ENCODE peak calls at places on chromosome X, in ten cellular contexts. One of them, this sample, is unnamed.

GRCh38 chrX:69072486-69073006 is 92.7 kb downstream of the PJA1 start:
- DNase-seq in T-helper 1 cell: no peak
- DNase-seq in GM10248: no peak
- DNase-seq in pulmonary artery endothelial cell: no peak
- DNase-seq in stimulated activated CD8-positive, alpha-beta memory T cell treated with anti-CD3 and anti-CD28 coated beads, Interleukin-7, amount 100 ng/mL, for 1 hour: no peak
- DNase-seq in testis: no peak
- DNase-seq in tibial nerve: no peak
- DNase-seq in cardiac muscle cell: no peak
- DNase-seq in HT1080: no peak
- DNase-seq in naive thymus-derived CD8-positive, alpha-beta T cell: no peak
- DNase-seq in this sample: no peak

GRCh38 chrX:11757397-11757728 is 674 bp upstream of the MSL3 start:
- DNase-seq in T-helper 1 cell: peak; percentile 19
- DNase-seq in GM10248: no peak
- DNase-seq in pulmonary artery endothelial cell: no peak
- DNase-seq in stimulated activated CD8-positive, alpha-beta memory T cell treated with anti-CD3 and anti-CD28 coated beads, Interleukin-7, amount 100 ng/mL, for 1 hour: no peak
- DNase-seq in testis: no peak
- DNase-seq in tibial nerve: no peak
- DNase-seq in cardiac muscle cell: no peak
- DNase-seq in HT1080: no peak
- DNase-seq in naive thymus-derived CD8-positive, alpha-beta T cell: peak; percentile 59
- DNase-seq in this sample: no peak

GRCh38 chrX:47595701-47596655 is 13.7 kb downstream of the TIMP1 start:
- DNase-seq in T-helper 1 cell: no peak
- DNase-seq in GM10248: no peak
- DNase-seq in pulmonary artery endothelial cell: no peak
- DNase-seq in stimulated activated CD8-positive, alpha-beta memory T cell treated with anti-CD3 and anti-CD28 coated beads, Interleukin-7, amount 100 ng/mL, for 1 hour: no peak
- DNase-seq in testis: peak; percentile 33
- DNase-seq in tibial nerve: no peak
- DNase-seq in cardiac muscle cell: no peak
- DNase-seq in HT1080: no peak
- DNase-seq in naive thymus-derived CD8-positive, alpha-beta T cell: no peak
- DNase-seq in this sample: no peak

GRCh38 chrX:118884552-118885138 is 61.0 kb downstream of the ZCCHC12 start:
- DNase-seq in T-helper 1 cell: no peak
- DNase-seq in GM10248: no peak
- DNase-seq in pulmonary artery endothelial cell: no peak
- DNase-seq in stimulated activated CD8-positive, alpha-beta memory T cell treated with anti-CD3 and anti-CD28 coated beads, Interleukin-7, amount 100 ng/mL, for 1 hour: no peak
- DNase-seq in testis: no peak
- DNase-seq in tibial nerve: no peak
- DNase-seq in cardiac muscle cell: no peak
- DNase-seq in HT1080: no peak
- DNase-seq in naive thymus-derived CD8-positive, alpha-beta T cell: no peak
- DNase-seq in this sample: no peak

GRCh38 chrX:19543951-19544359 is 28.6 kb upstream of the MAP3K15 start:
- DNase-seq in T-helper 1 cell: no peak
- DNase-seq in GM10248: no peak
- DNase-seq in pulmonary artery endothelial cell: no peak
- DNase-seq in stimulated activated CD8-positive, alpha-beta memory T cell treated with anti-CD3 and anti-CD28 coated beads, Interleukin-7, amount 100 ng/mL, for 1 hour: no peak
- DNase-seq in testis: no peak
- DNase-seq in tibial nerve: no peak
- DNase-seq in cardiac muscle cell: no peak
- DNase-seq in HT1080: no peak
- DNase-seq in naive thymus-derived CD8-positive, alpha-beta T cell: no peak
- DNase-seq in this sample: no peak

GRCh38 chrX:50691820-50692219 is 122.2 kb downstream of the SHROOM4 start:
- DNase-seq in T-helper 1 cell: no peak
- DNase-seq in GM10248: peak; percentile 34
- DNase-seq in pulmonary artery endothelial cell: no peak
- DNase-seq in stimulated activated CD8-positive, alpha-beta memory T cell treated with anti-CD3 and anti-CD28 coated beads, Interleukin-7, amount 100 ng/mL, for 1 hour: no peak
- DNase-seq in testis: peak; percentile 14
- DNase-seq in tibial nerve: no peak
- DNase-seq in cardiac muscle cell: peak; percentile 57
- DNase-seq in HT1080: peak; percentile 29
- DNase-seq in naive thymus-derived CD8-positive, alpha-beta T cell: no peak
- DNase-seq in this sample: peak; percentile 46

GRCh38 chrX:47420264-47420663 is 49.9 kb downstream of the ZNF157 start:
- DNase-seq in T-helper 1 cell: no peak
- DNase-seq in GM10248: no peak
- DNase-seq in pulmonary artery endothelial cell: no peak
- DNase-seq in stimulated activated CD8-positive, alpha-beta memory T cell treated with anti-CD3 and anti-CD28 coated beads, Interleukin-7, amount 100 ng/mL, for 1 hour: no peak
- DNase-seq in testis: no peak
- DNase-seq in tibial nerve: no peak
- DNase-seq in cardiac muscle cell: no peak
- DNase-seq in HT1080: no peak
- DNase-seq in naive thymus-derived CD8-positive, alpha-beta T cell: no peak
- DNase-seq in this sample: no peak

GRCh38 chrX:123835661-123836371 is 24.0 kb upstream of the XIAP start:
- DNase-seq in T-helper 1 cell: no peak
- DNase-seq in GM10248: no peak
- DNase-seq in pulmonary artery endothelial cell: no peak
- DNase-seq in stimulated activated CD8-positive, alpha-beta memory T cell treated with anti-CD3 and anti-CD28 coated beads, Interleukin-7, amount 100 ng/mL, for 1 hour: no peak
- DNase-seq in testis: no peak
- DNase-seq in tibial nerve: no peak
- DNase-seq in cardiac muscle cell: no peak
- DNase-seq in HT1080: peak; percentile 88
- DNase-seq in naive thymus-derived CD8-positive, alpha-beta T cell: no peak
- DNase-seq in this sample: peak; percentile 36

GRCh38 chrX:14027031-14027430 is 2.7 kb downstream of the GEMIN8 start:
- DNase-seq in T-helper 1 cell: no peak
- DNase-seq in GM10248: no peak
- DNase-seq in pulmonary artery endothelial cell: no peak
- DNase-seq in stimulated activated CD8-positive, alpha-beta memory T cell treated with anti-CD3 and anti-CD28 coated beads, Interleukin-7, amount 100 ng/mL, for 1 hour: no peak
- DNase-seq in testis: peak; percentile 15
- DNase-seq in tibial nerve: no peak
- DNase-seq in cardiac muscle cell: no peak
- DNase-seq in HT1080: peak; percentile 90
- DNase-seq in naive thymus-derived CD8-positive, alpha-beta T cell: no peak
- DNase-seq in this sample: no peak

GRCh38 chrX:50615570-50616158 is 145.0 kb upstream of the DGKK start:
- DNase-seq in T-helper 1 cell: no peak
- DNase-seq in GM10248: no peak
- DNase-seq in pulmonary artery endothelial cell: no peak
- DNase-seq in stimulated activated CD8-positive, alpha-beta memory T cell treated with anti-CD3 and anti-CD28 coated beads, Interleukin-7, amount 100 ng/mL, for 1 hour: no peak
- DNase-seq in testis: no peak
- DNase-seq in tibial nerve: no peak
- DNase-seq in cardiac muscle cell: no peak
- DNase-seq in HT1080: no peak
- DNase-seq in naive thymus-derived CD8-positive, alpha-beta T cell: no peak
- DNase-seq in this sample: no peak

GRCh38 chrX:7060444-7060843 is 87.1 kb upstream of the STS start:
- DNase-seq in T-helper 1 cell: no peak
- DNase-seq in GM10248: no peak
- DNase-seq in pulmonary artery endothelial cell: no peak
- DNase-seq in stimulated activated CD8-positive, alpha-beta memory T cell treated with anti-CD3 and anti-CD28 coated beads, Interleukin-7, amount 100 ng/mL, for 1 hour: no peak
- DNase-seq in testis: no peak
- DNase-seq in tibial nerve: no peak
- DNase-seq in cardiac muscle cell: no peak
- DNase-seq in HT1080: no peak
- DNase-seq in naive thymus-derived CD8-positive, alpha-beta T cell: no peak
- DNase-seq in this sample: no peak

GRCh38 chrX:96611619-96612362 is 72.9 kb upstream of the DIAPH2 start:
- DNase-seq in T-helper 1 cell: no peak
- DNase-seq in GM10248: no peak
- DNase-seq in pulmonary artery endothelial cell: no peak
- DNase-seq in stimulated activated CD8-positive, alpha-beta memory T cell treated with anti-CD3 and anti-CD28 coated beads, Interleukin-7, amount 100 ng/mL, for 1 hour: no peak
- DNase-seq in testis: no peak
- DNase-seq in tibial nerve: no peak
- DNase-seq in cardiac muscle cell: no peak
- DNase-seq in HT1080: no peak
- DNase-seq in naive thymus-derived CD8-positive, alpha-beta T cell: no peak
- DNase-seq in this sample: no peak

GRCh38 chrX:153061732-153062131 is 5.5 kb downstream of the PNMA3 start:
- DNase-seq in T-helper 1 cell: no peak
- DNase-seq in GM10248: no peak
- DNase-seq in pulmonary artery endothelial cell: no peak
- DNase-seq in stimulated activated CD8-positive, alpha-beta memory T cell treated with anti-CD3 and anti-CD28 coated beads, Interleukin-7, amount 100 ng/mL, for 1 hour: no peak
- DNase-seq in testis: no peak
- DNase-seq in tibial nerve: no peak
- DNase-seq in cardiac muscle cell: no peak
- DNase-seq in HT1080: peak; percentile 36
- DNase-seq in naive thymus-derived CD8-positive, alpha-beta T cell: no peak
- DNase-seq in this sample: no peak

GRCh38 chrX:151082077-151082948 is 94.1 kb upstream of the GPR50 start:
- DNase-seq in T-helper 1 cell: peak; percentile 26
- DNase-seq in GM10248: peak; percentile 76
- DNase-seq in pulmonary artery endothelial cell: no peak
- DNase-seq in stimulated activated CD8-positive, alpha-beta memory T cell treated with anti-CD3 and anti-CD28 coated beads, Interleukin-7, amount 100 ng/mL, for 1 hour: peak; percentile 26
- DNase-seq in testis: peak; percentile 79
- DNase-seq in tibial nerve: peak; percentile 39
- DNase-seq in cardiac muscle cell: peak; percentile 76
- DNase-seq in HT1080: peak; percentile 32
- DNase-seq in naive thymus-derived CD8-positive, alpha-beta T cell: peak; percentile 68
- DNase-seq in this sample: peak; percentile 43

GRCh38 chrX:153727108-153727931 is 2.7 kb downstream of the ABCD1 start:
- DNase-seq in T-helper 1 cell: no peak
- DNase-seq in GM10248: no peak
- DNase-seq in pulmonary artery endothelial cell: no peak
- DNase-seq in stimulated activated CD8-positive, alpha-beta memory T cell treated with anti-CD3 and anti-CD28 coated beads, Interleukin-7, amount 100 ng/mL, for 1 hour: no peak
- DNase-seq in testis: peak; percentile 67
- DNase-seq in tibial nerve: peak; percentile 17
- DNase-seq in cardiac muscle cell: no peak
- DNase-seq in HT1080: no peak
- DNase-seq in naive thymus-derived CD8-positive, alpha-beta T cell: no peak
- DNase-seq in this sample: no peak

GRCh38 chrX:66635360-66635759 is 3.5 kb downstream of the EDA2R start:
- DNase-seq in T-helper 1 cell: no peak
- DNase-seq in GM10248: no peak
- DNase-seq in pulmonary artery endothelial cell: peak; percentile 33
- DNase-seq in stimulated activated CD8-positive, alpha-beta memory T cell treated with anti-CD3 and anti-CD28 coated beads, Interleukin-7, amount 100 ng/mL, for 1 hour: no peak
- DNase-seq in testis: no peak
- DNase-seq in tibial nerve: no peak
- DNase-seq in cardiac muscle cell: no peak
- DNase-seq in HT1080: peak; percentile 86
- DNase-seq in naive thymus-derived CD8-positive, alpha-beta T cell: no peak
- DNase-seq in this sample: no peak